ENCODE peak calls at places on chromosomes 5 and 9, in eight cellular contexts. G, F, E, K, I, U, Q and X are unnamed samples.

GRCh38 chr9:136364942-136365774 is 1.6 kb upstream of the DNLZ start:
- DNase-seq in K (no peak), F (no peak), Q (peak; percentile 56), I (no peak), G (no peak), U (no peak), E (no peak), X (peak; percentile 79)

GRCh38 chr5:54807421-54807820 is 178.0 kb downstream of the ESM1 start:
- DNase-seq in F (peak; percentile 33), U (no peak), Q (no peak), I (no peak), G (no peak), K (no peak), E (no peak), X (no peak)

GRCh38 chr5:37814699-37815098 is 25.1 kb downstream of the GDNF start:
- DNase-seq in G (no peak), Q (no peak), U (no peak), I (no peak), K (no peak), E (no peak), F (no peak), X (no peak)

GRCh38 chr5:133368009-133368408 is 244.3 kb downstream of the FSTL4 start:
- DNase-seq in I (no peak), U (no peak), E (no peak), F (no peak), Q (no peak), K (no peak), G (no peak), X (no peak)

GRCh38 chr5:80931423-80931822 is 28.7 kb upstream of the RASGRF2 start:
- DNase-seq in G (no peak), I (no peak), Q (no peak), F (no peak), K (no peak), E (no peak), U (no peak), X (no peak)

GRCh38 chr9:94639045-94639995 is at the start of gene FBP1:
- DNase-seq in I (no peak), E (no peak), U (no peak), F (no peak), K (peak; percentile 64), Q (no peak), G (no peak), X (peak; percentile 84)

GRCh38 chr5:139147743-139148079 is 50.5 kb downstream of the SIL1 start:
- DNase-seq in U (peak; percentile 79), K (peak; percentile 83), G (no peak), E (no peak), I (no peak), Q (no peak), F (no peak), X (peak; percentile 51)

GRCh38 chr5:123882305-123882704 is 370.3 kb downstream of the CSNK1G3 start:
- DNase-seq in Q (no peak), I (no peak), U (no peak), E (no peak), G (no peak), K (no peak), F (no peak), X (no peak)

GRCh38 chr5:154728884-154729283 is 26.3 kb upstream of the LARP1 start:
- DNase-seq in U (no peak), K (no peak), I (no peak), F (no peak), E (no peak), G (no peak), Q (no peak), X (no peak)

GRCh38 chr9:97740848-97741821 is 44.0 kb upstream of the XPA start:
- DNase-seq in K (peak; percentile 60), I (peak; percentile 64), F (no peak), Q (peak; percentile 46), U (peak; percentile 39), G (no peak), E (peak; percentile 14), X (peak; percentile 89)

GRCh38 chr9:133004091-133005072 is 25.9 kb downstream of the GFI1B start:
- DNase-seq in E (no peak), U (no peak), K (no peak), Q (peak; percentile 97), F (no peak), G (no peak), I (no peak), X (no peak)

GRCh38 chr9:133786936-133787748 is 49.0 kb upstream of the SARDH start:
- DNase-seq in F (no peak), E (no peak), U (no peak), Q (no peak), G (no peak), K (no peak), I (no peak), X (no peak)

GRCh38 chr5:65441800-65442199 is 39.9 kb downstream of the ADAMTS6 start:
- DNase-seq in K (no peak), E (no peak), F (no peak), I (no peak), G (no peak), U (no peak), Q (no peak), X (no peak)

GRCh38 chr5:126055348-126055729 is 367.9 kb upstream of the GRAMD2B start:
- DNase-seq in F (no peak), Q (no peak), U (no peak), K (no peak), G (no peak), E (no peak), I (no peak), X (no peak)

GRCh38 chr9:129027685-129028191 is 393 bp downstream of the SH3GLB2 start:
- DNase-seq in K (peak; percentile 78), U (peak; percentile 79), F (peak; percentile 66), G (no peak), Q (peak; percentile 56), I (no peak), E (peak; percentile 34), X (no peak)

GRCh38 chr9:132041825-132042224 is 37.8 kb downstream of the MED27 start:
- DNase-seq in G (no peak), K (no peak), U (no peak), F (no peak), Q (no peak), E (no peak), I (no peak), X (no peak)

GRCh38 chr9:136373300-136374182 is at the start of gene CARD9:
- DNase-seq in F (no peak), E (no peak), Q (peak; percentile 87), U (no peak), G (no peak), K (no peak), I (no peak), X (peak; percentile 64)

DNA sequence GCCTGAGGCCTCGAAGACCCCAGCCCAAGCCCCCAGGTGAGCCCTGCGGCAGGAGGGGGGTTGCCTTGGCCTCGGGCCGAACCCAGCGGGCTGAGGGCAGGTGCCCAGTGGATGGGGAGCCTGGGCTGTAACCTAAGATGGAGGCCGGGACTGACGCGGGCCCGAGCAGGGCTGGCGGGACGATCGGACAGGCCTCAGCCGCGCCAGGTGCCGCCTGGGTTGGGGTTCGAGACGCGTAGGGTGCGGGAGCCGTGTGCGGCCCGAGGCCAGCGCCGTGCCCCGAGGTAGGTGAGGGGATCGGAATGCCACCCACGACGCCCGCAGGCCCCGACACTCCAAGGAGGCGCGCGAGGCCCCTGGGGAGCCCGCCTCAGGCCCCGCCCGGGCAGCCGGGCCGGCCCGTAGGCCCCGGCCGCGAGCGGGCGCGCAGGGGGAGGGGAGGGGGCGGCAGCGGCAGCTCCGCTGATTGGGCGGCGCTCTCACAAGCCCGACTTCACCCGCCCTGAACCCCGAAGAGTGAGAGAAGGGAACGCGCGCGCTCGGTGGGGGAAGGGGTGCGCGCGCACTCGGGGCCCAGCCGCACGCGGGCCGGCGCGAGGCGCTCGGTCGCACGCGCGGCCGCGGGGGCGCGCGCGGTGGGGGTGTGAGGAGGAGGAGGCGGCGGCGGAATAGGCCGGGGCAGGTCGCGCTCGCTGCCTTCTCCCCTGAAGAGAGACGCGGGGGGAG is at the start of gene NSD1:
- DNase-seq in G (peak; percentile 42), F (peak; percentile 76), K (peak; percentile 88), Q (peak; percentile 95), U (peak; percentile 94), E (peak; percentile 83), I (peak; percentile 79), X (peak; percentile 94)
- TF ChIP-seq POLR2A in G (peak; percentile 86), F (peak; percentile 44), K (no peak), Q (no peak), U (peak; percentile 88), E (peak; percentile 76), I (peak; percentile 79), X (peak; percentile 66)

GRCh38 chr9:126844085-126844484 is 16.4 kb upstream of the ZBTB34 start:
- DNase-seq in G (no peak), E (no peak), U (no peak), F (no peak), Q (no peak), I (no peak), K (no peak), X (no peak)
- TF ChIP-seq EP300 in G (no peak), E (no peak), U (no peak), F (no peak), Q (no peak), I (no peak), K (no peak), X (no peak)

DNA sequence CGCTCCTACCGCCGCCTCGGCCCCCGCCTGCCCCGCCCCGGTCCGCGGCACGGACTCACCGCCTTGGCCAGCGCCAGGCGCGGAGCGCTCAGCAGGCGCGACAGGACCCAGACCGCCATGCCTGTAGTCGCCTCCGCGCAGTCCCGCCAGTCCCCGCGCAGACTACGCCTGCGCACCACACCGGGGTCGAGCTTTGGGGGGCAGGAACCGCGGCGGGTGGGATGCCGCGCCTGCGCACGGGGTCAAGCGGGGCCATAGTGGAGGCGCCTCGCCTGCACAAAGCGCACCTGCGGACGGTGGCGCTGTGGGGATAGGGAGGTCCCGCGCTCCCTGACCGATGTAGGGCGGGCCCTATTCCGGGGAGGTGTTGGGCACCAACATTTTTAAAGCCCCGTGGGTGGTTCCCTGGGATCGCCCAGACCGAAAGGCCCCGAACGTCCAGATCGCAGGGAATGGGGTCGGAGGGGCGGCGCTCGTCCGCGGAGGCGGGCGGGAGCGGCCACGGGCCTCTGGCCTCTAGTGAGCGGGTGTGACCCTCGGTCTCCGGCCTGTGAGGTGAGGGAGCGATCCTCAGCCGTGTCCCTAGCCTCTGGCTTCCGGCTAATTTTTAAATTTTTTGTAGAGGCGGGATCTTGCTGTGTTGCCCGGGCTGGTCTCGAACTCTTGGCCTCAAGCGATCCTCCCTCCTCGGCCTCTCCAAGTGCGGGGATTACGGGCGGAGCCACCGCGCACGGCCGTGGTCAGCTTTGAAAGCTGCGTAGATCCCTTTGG is 70.8 kb upstream of the LPCAT1 start:
- DNase-seq in F (peak; percentile 79), G (peak; percentile 70), I (peak; percentile 81), Q (peak; percentile 88), K (peak; percentile 78), E (peak; percentile 25), U (peak; percentile 78), X (peak; percentile 89)
- TF ChIP-seq POLR2A in F (peak; percentile 54), G (peak; percentile 89), I (peak; percentile 40), Q (no peak), K (no peak), E (no peak), U (no peak), X (no peak)

DNA sequence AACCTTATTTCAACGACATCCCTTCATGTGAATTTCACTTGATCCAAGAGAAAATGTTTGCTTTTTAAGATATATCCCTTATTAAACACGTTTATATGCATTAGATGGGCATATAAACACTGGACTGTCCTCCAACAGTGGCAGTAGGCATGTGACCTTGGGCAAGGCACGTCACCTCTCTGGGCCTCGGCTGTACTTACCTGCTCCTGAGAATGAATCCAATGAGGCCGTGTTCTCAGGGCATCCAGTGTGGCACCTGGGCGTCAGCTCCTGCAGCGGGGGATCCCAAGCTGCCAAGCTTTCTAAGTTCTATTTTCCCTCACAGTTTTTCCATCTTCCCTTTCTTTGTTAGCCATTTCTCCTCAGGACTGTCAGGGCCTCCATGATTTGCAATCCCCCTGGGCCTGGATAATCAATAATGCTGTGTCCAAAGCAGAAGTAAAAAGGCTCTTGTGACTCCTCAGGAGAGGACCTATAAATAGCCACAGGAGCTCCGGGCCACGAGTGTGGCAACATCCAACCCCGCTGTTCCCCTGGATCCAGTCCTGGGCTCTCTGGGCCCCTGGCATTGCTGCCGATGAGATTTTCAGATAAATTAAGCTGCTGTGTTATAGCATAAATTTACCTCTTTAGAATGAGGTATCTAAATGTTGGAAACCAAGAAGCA is 76.9 kb downstream of the PTPN3 start:
- DNase-seq in E (no peak), F (no peak), K (no peak), U (no peak), I (no peak), Q (no peak), G (no peak), X (no peak)
- TF ChIP-seq EP300 in E (no peak), F (no peak), K (no peak), U (no peak), I (no peak), Q (no peak), G (no peak), X (no peak)